ENCODE peak calls at places on chromosomes 7 and 10, in eight cellular contexts. One of them, this sample, is unnamed.

GRCh38 chr10:117734626-117735405 is 192.3 kb downstream of the EMX2 start:
- DNase-seq in DMS 273 treated with DMSO at 0.1 percent for 48 hours: no peak
- DNase-seq in G401: no peak
- DNase-seq in ACHN: no peak
- DNase-seq in GM19239: no peak
- DNase-seq in left colon: no peak
- DNase-seq in GM23338: peak
- DNase-seq in NCI-H82: no peak
- DNase-seq in this sample: no peak

GRCh38 chr10:6563075-6563474 is 17.0 kb downstream of the PRKCQ start:
- DNase-seq in DMS 273 treated with DMSO at 0.1 percent for 48 hours: no peak
- DNase-seq in G401: no peak
- DNase-seq in ACHN: no peak
- DNase-seq in GM19239: no peak
- DNase-seq in left colon: no peak
- DNase-seq in GM23338: peak
- DNase-seq in NCI-H82: peak
- DNase-seq in this sample: no peak

GRCh38 chr7:4832711-4833110 is 29.1 kb downstream of the PAPOLB start:
- DNase-seq in DMS 273 treated with DMSO at 0.1 percent for 48 hours: no peak
- DNase-seq in G401: no peak
- DNase-seq in ACHN: no peak
- DNase-seq in GM19239: no peak
- DNase-seq in left colon: no peak
- DNase-seq in GM23338: no peak
- DNase-seq in NCI-H82: no peak
- DNase-seq in this sample: no peak

GRCh38 chr10:67603701-67604100 is 92.3 kb downstream of the CTNNA3 start:
- DNase-seq in DMS 273 treated with DMSO at 0.1 percent for 48 hours: no peak
- DNase-seq in G401: no peak
- DNase-seq in ACHN: no peak
- DNase-seq in GM19239: no peak
- DNase-seq in left colon: no peak
- DNase-seq in GM23338: no peak
- DNase-seq in NCI-H82: no peak
- DNase-seq in this sample: no peak

GRCh38 chr7:128217030-128217805 is 23.9 kb upstream of the LEP start:
- DNase-seq in DMS 273 treated with DMSO at 0.1 percent for 48 hours: no peak
- DNase-seq in G401: no peak
- DNase-seq in ACHN: peak
- DNase-seq in GM19239: no peak
- DNase-seq in left colon: no peak
- DNase-seq in GM23338: peak
- DNase-seq in NCI-H82: no peak
- DNase-seq in this sample: no peak

GRCh38 chr7:151172273-151173141 is 5.0 kb upstream of the GBX1 start:
- DNase-seq in DMS 273 treated with DMSO at 0.1 percent for 48 hours: peak
- DNase-seq in G401: peak
- DNase-seq in ACHN: peak
- DNase-seq in GM19239: peak
- DNase-seq in left colon: peak
- DNase-seq in GM23338: peak
- DNase-seq in NCI-H82: peak
- DNase-seq in this sample: peak

GRCh38 chr10:70940834-70941568 is 52.6 kb upstream of the PCBD1 start:
- DNase-seq in DMS 273 treated with DMSO at 0.1 percent for 48 hours: no peak
- DNase-seq in G401: peak
- DNase-seq in ACHN: no peak
- DNase-seq in GM19239: no peak
- DNase-seq in left colon: no peak
- DNase-seq in GM23338: no peak
- DNase-seq in NCI-H82: peak
- DNase-seq in this sample: no peak

GRCh38 chr7:147611402-147611801 is 979.2 kb upstream of the C7orf33 start:
- DNase-seq in DMS 273 treated with DMSO at 0.1 percent for 48 hours: no peak
- DNase-seq in G401: peak
- DNase-seq in ACHN: no peak
- DNase-seq in GM19239: no peak
- DNase-seq in left colon: no peak
- DNase-seq in GM23338: no peak
- DNase-seq in NCI-H82: no peak
- DNase-seq in this sample: no peak

GRCh38 chr7:151342811-151343210 is 1.2 kb downstream of the NUB1 start:
- DNase-seq in DMS 273 treated with DMSO at 0.1 percent for 48 hours: no peak
- DNase-seq in G401: no peak
- DNase-seq in ACHN: peak
- DNase-seq in GM19239: no peak
- DNase-seq in left colon: no peak
- DNase-seq in GM23338: no peak
- DNase-seq in NCI-H82: no peak
- DNase-seq in this sample: no peak

GRCh38 chr7:26777383-26777782 is 87.0 kb downstream of the SKAP2 start:
- DNase-seq in DMS 273 treated with DMSO at 0.1 percent for 48 hours: no peak
- DNase-seq in G401: no peak
- DNase-seq in ACHN: no peak
- DNase-seq in GM19239: no peak
- DNase-seq in left colon: no peak
- DNase-seq in GM23338: peak
- DNase-seq in NCI-H82: no peak
- DNase-seq in this sample: no peak

GRCh38 chr10:130763491-130763890 is 548.0 kb downstream of the TCERG1L start:
- DNase-seq in DMS 273 treated with DMSO at 0.1 percent for 48 hours: no peak
- DNase-seq in G401: no peak
- DNase-seq in ACHN: no peak
- DNase-seq in GM19239: no peak
- DNase-seq in left colon: no peak
- DNase-seq in GM23338: no peak
- DNase-seq in NCI-H82: no peak
- DNase-seq in this sample: no peak

GRCh38 chr10:21160116-21160515 is 263.0 kb upstream of the NEBL start:
- DNase-seq in DMS 273 treated with DMSO at 0.1 percent for 48 hours: no peak
- DNase-seq in G401: peak
- DNase-seq in ACHN: no peak
- DNase-seq in GM19239: no peak
- DNase-seq in left colon: no peak
- DNase-seq in GM23338: no peak
- DNase-seq in NCI-H82: no peak
- DNase-seq in this sample: no peak

GRCh38 chr7:151664268-151664667 is 144.6 kb upstream of the RHEB start:
- DNase-seq in DMS 273 treated with DMSO at 0.1 percent for 48 hours: no peak
- DNase-seq in G401: no peak
- DNase-seq in ACHN: no peak
- DNase-seq in GM19239: no peak
- DNase-seq in left colon: no peak
- DNase-seq in GM23338: no peak
- DNase-seq in NCI-H82: no peak
- DNase-seq in this sample: no peak

GRCh38 chr10:132938472-132939329 is 3.7 kb downstream of the CFAP46 start:
- DNase-seq in DMS 273 treated with DMSO at 0.1 percent for 48 hours: no peak
- DNase-seq in G401: peak
- DNase-seq in ACHN: peak
- DNase-seq in GM19239: no peak
- DNase-seq in left colon: no peak
- DNase-seq in GM23338: peak
- DNase-seq in NCI-H82: peak
- DNase-seq in this sample: no peak

GRCh38 chr10:128697437-128697836 is 571.2 kb upstream of the MKI67 start:
- DNase-seq in DMS 273 treated with DMSO at 0.1 percent for 48 hours: no peak
- DNase-seq in G401: no peak
- DNase-seq in ACHN: no peak
- DNase-seq in GM19239: no peak
- DNase-seq in left colon: no peak
- DNase-seq in GM23338: no peak
- DNase-seq in NCI-H82: no peak
- DNase-seq in this sample: no peak

GRCh38 chr10:89633484-89633883 is 11.6 kb downstream of the PANK1 start:
- DNase-seq in DMS 273 treated with DMSO at 0.1 percent for 48 hours: no peak
- DNase-seq in G401: no peak
- DNase-seq in ACHN: peak
- DNase-seq in GM19239: no peak
- DNase-seq in left colon: no peak
- DNase-seq in GM23338: no peak
- DNase-seq in NCI-H82: no peak
- DNase-seq in this sample: no peak

GRCh38 chr10:29720149-29720548 is 85.4 kb upstream of the SVIL start:
- DNase-seq in DMS 273 treated with DMSO at 0.1 percent for 48 hours: no peak
- DNase-seq in G401: no peak
- DNase-seq in ACHN: no peak
- DNase-seq in GM19239: no peak
- DNase-seq in left colon: no peak
- DNase-seq in GM23338: no peak
- DNase-seq in NCI-H82: no peak
- DNase-seq in this sample: no peak

GRCh38 chr10:121077331-121077730 is 226.2 kb downstream of the WDR11 start:
- DNase-seq in DMS 273 treated with DMSO at 0.1 percent for 48 hours: no peak
- DNase-seq in G401: no peak
- DNase-seq in ACHN: no peak
- DNase-seq in GM19239: no peak
- DNase-seq in left colon: no peak
- DNase-seq in GM23338: peak
- DNase-seq in NCI-H82: no peak
- DNase-seq in this sample: no peak

GRCh38 chr10:98172073-98172472 is 37.6 kb downstream of the R3HCC1L start:
- DNase-seq in DMS 273 treated with DMSO at 0.1 percent for 48 hours: no peak
- DNase-seq in G401: peak
- DNase-seq in ACHN: no peak
- DNase-seq in GM19239: no peak
- DNase-seq in left colon: no peak
- DNase-seq in GM23338: no peak
- DNase-seq in NCI-H82: no peak
- DNase-seq in this sample: no peak

GRCh38 chr7:31074403-31074802 is 22.3 kb downstream of the ADCYAP1R1 start:
- DNase-seq in DMS 273 treated with DMSO at 0.1 percent for 48 hours: peak
- DNase-seq in G401: no peak
- DNase-seq in ACHN: no peak
- DNase-seq in GM19239: no peak
- DNase-seq in left colon: no peak
- DNase-seq in GM23338: no peak
- DNase-seq in NCI-H82: peak
- DNase-seq in this sample: no peak

GRCh38 chr10:102310356-102311024 is 65.2 kb downstream of the GBF1 start:
- DNase-seq in DMS 273 treated with DMSO at 0.1 percent for 48 hours: no peak
- DNase-seq in G401: no peak
- DNase-seq in ACHN: peak
- DNase-seq in GM19239: no peak
- DNase-seq in left colon: no peak
- DNase-seq in GM23338: peak
- DNase-seq in NCI-H82: no peak
- DNase-seq in this sample: no peak

GRCh38 chr7:116741625-116742316 is 69.8 kb downstream of the MET start:
- DNase-seq in DMS 273 treated with DMSO at 0.1 percent for 48 hours: no peak
- DNase-seq in G401: no peak
- DNase-seq in ACHN: no peak
- DNase-seq in GM19239: no peak
- DNase-seq in left colon: no peak
- DNase-seq in GM23338: no peak
- DNase-seq in NCI-H82: no peak
- DNase-seq in this sample: no peak

GRCh38 chr7:157952841-157953645 is 616.2 kb downstream of the DNAJB6 start:
- DNase-seq in DMS 273 treated with DMSO at 0.1 percent for 48 hours: no peak
- DNase-seq in G401: peak
- DNase-seq in ACHN: no peak
- DNase-seq in GM19239: no peak
- DNase-seq in left colon: no peak
- DNase-seq in GM23338: no peak
- DNase-seq in NCI-H82: no peak
- DNase-seq in this sample: no peak

GRCh38 chr10:65611592-65611991 is 1314.2 kb upstream of the LRRTM3 start:
- DNase-seq in DMS 273 treated with DMSO at 0.1 percent for 48 hours: no peak
- DNase-seq in G401: no peak
- DNase-seq in ACHN: no peak
- DNase-seq in GM19239: no peak
- DNase-seq in left colon: no peak
- DNase-seq in GM23338: no peak
- DNase-seq in NCI-H82: no peak
- DNase-seq in this sample: no peak

GRCh38 chr7:140230517-140230861 is 53.7 kb upstream of the KDM7A start:
- DNase-seq in DMS 273 treated with DMSO at 0.1 percent for 48 hours: no peak
- DNase-seq in G401: no peak
- DNase-seq in ACHN: no peak
- DNase-seq in GM19239: no peak
- DNase-seq in left colon: peak
- DNase-seq in GM23338: no peak
- DNase-seq in NCI-H82: peak
- DNase-seq in this sample: peak

GRCh38 chr10:104128214-104128613 is 6.2 kb downstream of the SFR1 start:
- DNase-seq in DMS 273 treated with DMSO at 0.1 percent for 48 hours: no peak
- DNase-seq in G401: no peak
- DNase-seq in ACHN: no peak
- DNase-seq in GM19239: no peak
- DNase-seq in left colon: no peak
- DNase-seq in GM23338: no peak
- DNase-seq in NCI-H82: no peak
- DNase-seq in this sample: no peak

GRCh38 chr7:143256932-143257331 is 6.3 kb upstream of the GSTK1 start:
- DNase-seq in DMS 273 treated with DMSO at 0.1 percent for 48 hours: no peak
- DNase-seq in G401: no peak
- DNase-seq in ACHN: no peak
- DNase-seq in GM19239: no peak
- DNase-seq in left colon: no peak
- DNase-seq in GM23338: no peak
- DNase-seq in NCI-H82: no peak
- DNase-seq in this sample: no peak

This sample was measured in colonic mucosa.